ENCODE peak calls at places on chromosomes 3 and 15, in four cellular contexts. C is AG04450; Q is CD8-positive, alpha-beta T cell; M is aorta. B is an unnamed sample.

GRCh38 chr15:78739206-78739605 is 72.1 kb downstream of the ADAMTS7 start:
- DNase-seq in M (no peak), C (no peak), Q (no peak), B (no peak)

GRCh38 chr15:57553526-57553925 is 38.2 kb upstream of the MYZAP start:
- DNase-seq in M (no peak), Q (no peak), C (no peak), B (no peak)

GRCh38 chr3:193928354-193929209 is 207.4 kb upstream of the HES1 start:
- DNase-seq in M (no peak), C (no peak), Q (no peak), B (no peak)

GRCh38 chr3:55486857-55487375 is at the start of gene WNT5A:
- DNase-seq in M (no peak), C (no peak), Q (no peak), B (no peak)

GRCh38 chr3:197854596-197855343 is 63.7 kb downstream of the LRCH3 start:
- DNase-seq in M (no peak), Q (no peak), C (peak), B (peak)

GRCh38 chr3:188358787-188359493 is 205.0 kb downstream of the LPP start:
- DNase-seq in M (no peak), C (no peak), Q (peak), B (no peak)

GRCh38 chr15:50181983-50182232 is at the start of gene SLC27A2:
- DNase-seq in Q (no peak), C (no peak), M (no peak), B (no peak)

GRCh38 chr3:137008976-137009375 is 51.2 kb downstream of the IL20RB start:
- DNase-seq in C (no peak), Q (no peak), M (no peak), B (no peak)

GRCh38 chr3:184513276-184514150 is 48.1 kb upstream of the EPHB3 start:
- DNase-seq in C (peak), M (peak), Q (peak), B (peak)

GRCh38 chr3:193805448-193805847 is 212.4 kb downstream of the OPA1 start:
- DNase-seq in Q (no peak), M (peak), C (peak), B (peak)

GRCh38 chr15:76201536-76202255 is 109.6 kb downstream of the ETFA start:
- DNase-seq in M (no peak), Q (no peak), C (no peak), B (no peak)

GRCh38 chr3:35664460-35664919 is 25.2 kb downstream of the ARPP21 start:
- DNase-seq in C (peak), M (peak), Q (no peak), B (peak)

GRCh38 chr3:63809607-63810006 is 9.5 kb upstream of the C3orf49 start:
- DNase-seq in C (no peak), M (no peak), Q (no peak), B (no peak)

GRCh38 chr3:12294885-12295580 is 6.2 kb downstream of the PPARG start:
- DNase-seq in Q (no peak), C (peak), M (no peak), B (peak)

GRCh38 chr3:19645093-19645492 is 288.9 kb downstream of the EFHB start:
- DNase-seq in Q (no peak), C (no peak), M (no peak), B (no peak)

GRCh38 chr3:113495035-113495434 is 19.9 kb downstream of the SPICE1 start:
- DNase-seq in C (no peak), M (no peak), Q (peak), B (no peak)

GRCh38 chr3:37945407-37945802 is 45.2 kb upstream of the VILL start:
- DNase-seq in C (no peak), Q (no peak), M (no peak), B (no peak)

GRCh38 chr15:54345827-54346226 is 367.6 kb downstream of the UNC13C start:
- DNase-seq in Q (no peak), C (no peak), M (no peak), B (no peak)

GRCh38 chr15:78394981-78395619 is 42.9 kb upstream of the IREB2 start:
- DNase-seq in Q (no peak), M (no peak), C (no peak), B (no peak)

GRCh38 chr3:46095307-46095706 is 68.0 kb upstream of the XCR1 start:
- DNase-seq in Q (no peak), C (no peak), M (no peak), B (no peak)

GRCh38 chr15:69853572-69853971 is 244.1 kb downstream of the TLE3 start:
- DNase-seq in M (no peak), C (no peak), Q (no peak), B (peak)

GRCh38 chr15:48556159-48556897 is 89.2 kb downstream of the FBN1 start:
- DNase-seq in Q (no peak), M (no peak), C (no peak), B (no peak)

GRCh38 chr3:191066669-191067068 is 132.4 kb upstream of the OSTN start:
- DNase-seq in M (no peak), C (no peak), Q (no peak), B (peak)

GRCh38 chr3:79765854-79766253 is 1.9 kb downstream of the ROBO1 start:
- DNase-seq in C (no peak), Q (no peak), M (no peak), B (no peak)

GRCh38 chr3:79766474-79767193 is 1.2 kb downstream of the ROBO1 start:
- DNase-seq in M (no peak), Q (no peak), C (no peak), B (no peak)

GRCh38 chr3:79769234-79769633 is 1.4 kb upstream of the ROBO1 start:
- DNase-seq in Q (no peak), C (no peak), M (no peak), B (no peak)

GRCh38 chr3:79767194-79767952 is 425 bp downstream of the ROBO1 start:
- DNase-seq in C (no peak), Q (no peak), M (no peak), B (no peak)

GRCh38 chr3:79767953-79768282 is at the start of gene ROBO1:
- DNase-seq in C (no peak), Q (no peak), M (no peak), B (no peak)
- H3K4me3 ChIP-seq in C (no peak), Q (no peak), M (peak), B (peak)

GRCh38 chr3:156749244-156749643 is 74.9 kb downstream of the TIPARP start:
- DNase-seq in M (no peak), Q (no peak), C (no peak), B (no peak)
- H3K4me3 ChIP-seq in M (no peak), Q (no peak), C (no peak), B (no peak)

DNA sequence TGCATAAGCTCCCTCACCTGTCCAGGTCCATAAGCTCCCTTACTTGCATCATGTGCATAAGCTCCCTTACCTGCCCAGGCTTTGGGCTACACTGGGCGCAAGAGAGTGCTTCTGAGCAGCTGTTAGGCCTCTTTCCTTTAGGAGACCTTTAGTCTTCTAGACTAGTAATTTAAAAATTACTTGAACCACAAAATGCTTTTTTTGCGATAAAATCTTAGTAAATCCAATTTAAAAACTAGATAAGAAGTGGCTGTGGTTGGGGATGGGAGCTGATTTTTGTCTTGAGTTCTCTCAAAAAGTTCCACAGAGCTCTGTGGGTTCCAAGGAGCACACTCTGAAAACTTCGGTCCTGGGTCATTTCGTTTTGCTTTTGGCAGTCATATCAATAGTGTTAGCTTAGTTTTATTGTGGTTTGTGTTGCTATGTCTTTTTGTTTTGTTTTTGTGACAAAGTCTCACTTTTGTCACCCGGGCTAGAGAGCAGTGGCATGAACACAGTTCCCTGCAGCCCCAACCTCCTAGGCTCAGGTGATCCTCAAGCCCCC is 6.7 kb downstream of the CEMIP start:
- DNase-seq in Q (no peak), C (no peak), M (no peak), B (no peak)
- H3K4me3 ChIP-seq in Q (no peak), C (peak), M (no peak), B (no peak)

DNA sequence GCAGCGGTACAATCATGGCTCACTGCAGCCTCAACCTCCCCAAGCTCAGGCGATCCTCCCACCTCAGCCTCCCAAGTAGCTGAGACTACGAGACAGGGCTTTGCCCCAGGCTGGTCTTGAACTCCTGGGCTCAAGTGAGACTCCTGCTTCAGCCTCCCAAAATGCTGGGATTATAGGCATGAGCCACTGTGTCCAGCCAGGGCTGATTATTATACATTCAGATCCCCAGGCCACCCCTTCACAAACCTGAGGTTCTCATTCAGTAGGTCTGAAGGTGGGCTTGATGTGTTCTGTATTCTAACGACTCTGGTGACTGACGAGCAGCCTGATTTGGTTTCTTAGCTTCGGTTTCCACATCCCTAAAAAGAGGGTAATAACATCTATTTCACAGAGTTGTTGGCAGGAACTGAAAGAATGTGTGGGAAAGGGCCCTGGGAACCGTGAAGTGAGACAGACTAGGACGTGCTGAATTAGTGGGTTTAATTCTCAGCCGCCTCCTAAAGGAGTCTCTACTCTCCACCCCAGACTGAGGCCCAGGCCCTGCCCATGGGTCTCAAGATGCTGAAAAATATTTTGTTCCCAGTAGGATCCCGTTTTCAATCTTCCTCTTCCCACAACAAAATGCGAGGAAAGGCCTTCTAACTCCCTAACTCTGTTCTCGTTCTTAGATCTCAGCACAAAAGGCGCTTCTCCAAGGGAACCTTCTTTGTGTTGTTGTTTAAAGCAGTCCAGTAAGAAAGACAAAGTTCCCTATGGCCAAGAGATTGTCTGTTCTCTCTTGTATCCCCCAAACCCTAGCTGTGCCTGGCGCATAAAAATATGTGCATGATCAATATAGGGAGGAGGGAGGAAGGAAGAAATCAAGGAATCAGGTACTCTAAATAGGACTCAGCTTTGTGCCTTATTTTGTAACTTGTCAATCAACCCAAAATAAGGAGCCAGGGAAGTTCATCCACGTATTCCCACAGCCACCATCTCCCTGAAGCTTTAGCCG is 210.0 kb upstream of the TOPAZ1 start:
- DNase-seq in C (no peak), Q (no peak), M (no peak), B (no peak)
- H3K4me3 ChIP-seq in C (no peak), Q (no peak), M (no peak), B (no peak)

GRCh38 chr15:85753791-85754452 is 40.8 kb downstream of the KLHL25 start:
- DNase-seq in Q (no peak), M (no peak), C (no peak), B (no peak)

GRCh38 chr15:85755471-85755870 is 39.3 kb downstream of the KLHL25 start:
- DNase-seq in M (no peak), C (no peak), Q (no peak), B (no peak)

GRCh38 chr15:85756411-85757072 is 38.2 kb downstream of the KLHL25 start:
- DNase-seq in C (no peak), Q (no peak), M (no peak), B (no peak)

GRCh38 chr15:85755942-85756341 is 38.8 kb downstream of the KLHL25 start:
- DNase-seq in Q (no peak), C (no peak), M (no peak), B (no peak)

DNA sequence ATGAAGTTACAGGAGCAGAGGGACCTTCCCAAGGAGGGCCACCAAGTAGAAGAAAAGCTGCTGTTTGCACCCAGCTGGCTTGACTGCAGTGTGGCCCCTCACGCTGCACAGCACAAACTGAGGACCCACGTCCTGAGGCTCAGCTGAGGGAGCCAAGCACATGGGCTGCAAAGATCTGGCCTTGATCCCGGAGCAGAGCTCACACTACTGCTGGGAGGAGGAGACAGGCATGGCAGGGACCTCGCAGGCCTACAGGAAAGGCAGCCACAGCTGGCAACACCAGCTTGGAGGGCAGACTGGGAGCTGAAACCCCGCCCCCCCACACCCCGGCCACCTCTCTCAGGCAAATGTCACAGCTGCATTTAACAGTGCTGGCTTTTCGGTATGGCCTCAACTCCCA is 39.7 kb downstream of the KLHL25 start:
- DNase-seq in C (no peak), Q (no peak), M (no peak), B (no peak)
- H3K4me3 ChIP-seq in C (no peak), Q (no peak), M (no peak), B (no peak)

DNA sequence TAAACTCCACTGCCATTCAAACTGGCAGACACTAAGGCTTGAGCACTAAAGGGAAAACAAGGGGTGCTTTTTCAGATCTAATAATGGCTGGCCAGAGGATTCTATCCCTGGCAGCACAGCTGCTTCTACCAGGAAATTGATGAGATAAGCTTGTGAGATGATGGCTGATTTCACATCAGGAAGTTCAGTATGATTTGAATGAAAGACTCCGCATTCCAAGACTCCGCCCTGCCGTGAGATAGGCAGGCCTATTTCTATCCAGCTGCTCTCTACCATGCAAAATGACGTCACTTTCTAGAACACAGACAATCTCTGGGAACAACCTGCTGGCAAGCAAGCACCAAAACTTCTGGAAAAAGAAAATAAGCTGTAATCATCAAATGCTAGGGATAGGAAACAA is 171.8 kb downstream of the WDR76 start:
- DNase-seq in Q (no peak), C (peak), M (no peak), B (peak)
- H3K4me3 ChIP-seq in Q (no peak), C (no peak), M (no peak), B (no peak)

B was measured in skeletal muscle cell.